ENCODE peak calls at places on chromosome 1, in five cellular contexts. G, W, T, E and O are unnamed samples.

GRCh38 chr1:109927908-109928307 is 17.3 kb downstream of the CSF1 start:
- DNase-seq in T (peak), E (peak), G (no peak), W (no peak), O (peak)

GRCh38 chr1:54581621-54582035 is 33.6 kb downstream of the ACOT11 start:
- DNase-seq in W (peak), T (peak), G (no peak), E (peak), O (peak)

GRCh38 chr1:10726355-10726754 is 70.1 kb downstream of the CASZ1 start:
- DNase-seq in E (no peak), G (no peak), T (no peak), W (peak), O (no peak)

GRCh38 chr1:51317798-51318197 is 12.6 kb downstream of the TTC39A start:
- DNase-seq in T (no peak), E (no peak), G (no peak), W (no peak), O (no peak)

GRCh38 chr1:109613396-109614147 is 5.8 kb downstream of the GNAT2 start:
- DNase-seq in W (no peak), T (peak), E (peak), G (no peak), O (no peak)

GRCh38 chr1:8706995-8707396 is 110.4 kb downstream of the RERE start:
- DNase-seq in W (no peak), E (no peak), G (no peak), T (peak), O (peak)

GRCh38 chr1:56190975-56191768 is 388.2 kb downstream of the PLPP3 start:
- DNase-seq in E (peak), T (no peak), W (no peak), G (no peak), O (no peak)

GRCh38 chr1:59926381-59927243 is at the start of gene CYP2J2:
- DNase-seq in E (peak), T (peak), G (peak), W (peak), O (peak)

GRCh38 chr1:51910182-51910581 is 31.7 kb upstream of the NRDC start:
- DNase-seq in W (no peak), T (no peak), G (no peak), E (no peak), O (no peak)

GRCh38 chr1:209648931-209649776 is 3.1 kb downstream of the LAMB3 start:
- DNase-seq in T (peak), E (peak), W (no peak), G (no peak), O (peak)

GRCh38 chr1:29290414-29290980 is 54.2 kb downstream of the PTPRU start:
- DNase-seq in W (no peak), G (no peak), T (peak), E (peak), O (peak)

GRCh38 chr1:246947255-246947654 is 15.5 kb upstream of the AHCTF1 start:
- DNase-seq in G (no peak), E (peak), W (no peak), T (peak), O (peak)

GRCh38 chr1:175499595-175500367 is 243.6 kb downstream of the TNR start:
- DNase-seq in E (no peak), T (no peak), W (no peak), G (no peak), O (no peak)
- H3K4me3 ChIP-seq in E (no peak), T (no peak), W (no peak), G (no peak), O (no peak)

GRCh38 chr1:208009303-208009702 is 98.4 kb upstream of the CD34 start:
- DNase-seq in W (no peak), T (no peak), E (no peak), G (no peak), O (no peak)

GRCh38 chr1:208008534-208008933 is 97.6 kb upstream of the CD34 start:
- DNase-seq in W (no peak), T (no peak), G (no peak), E (no peak), O (no peak)

GRCh38 chr1:208010070-208010469 is 99.1 kb upstream of the CD34 start:
- DNase-seq in T (no peak), E (no peak), G (no peak), W (no peak), O (no peak)

GRCh38 chr1:208013210-208013609 is 102.3 kb upstream of the CD34 start:
- DNase-seq in T (no peak), W (no peak), G (no peak), E (no peak), O (no peak)

GRCh38 chr1:208010487-208011079 is 99.7 kb upstream of the CD34 start:
- DNase-seq in E (no peak), G (no peak), W (no peak), T (no peak), O (no peak)
- H3K4me3 ChIP-seq in E (no peak), G (no peak), W (no peak), T (no peak), O (no peak)

DNA sequence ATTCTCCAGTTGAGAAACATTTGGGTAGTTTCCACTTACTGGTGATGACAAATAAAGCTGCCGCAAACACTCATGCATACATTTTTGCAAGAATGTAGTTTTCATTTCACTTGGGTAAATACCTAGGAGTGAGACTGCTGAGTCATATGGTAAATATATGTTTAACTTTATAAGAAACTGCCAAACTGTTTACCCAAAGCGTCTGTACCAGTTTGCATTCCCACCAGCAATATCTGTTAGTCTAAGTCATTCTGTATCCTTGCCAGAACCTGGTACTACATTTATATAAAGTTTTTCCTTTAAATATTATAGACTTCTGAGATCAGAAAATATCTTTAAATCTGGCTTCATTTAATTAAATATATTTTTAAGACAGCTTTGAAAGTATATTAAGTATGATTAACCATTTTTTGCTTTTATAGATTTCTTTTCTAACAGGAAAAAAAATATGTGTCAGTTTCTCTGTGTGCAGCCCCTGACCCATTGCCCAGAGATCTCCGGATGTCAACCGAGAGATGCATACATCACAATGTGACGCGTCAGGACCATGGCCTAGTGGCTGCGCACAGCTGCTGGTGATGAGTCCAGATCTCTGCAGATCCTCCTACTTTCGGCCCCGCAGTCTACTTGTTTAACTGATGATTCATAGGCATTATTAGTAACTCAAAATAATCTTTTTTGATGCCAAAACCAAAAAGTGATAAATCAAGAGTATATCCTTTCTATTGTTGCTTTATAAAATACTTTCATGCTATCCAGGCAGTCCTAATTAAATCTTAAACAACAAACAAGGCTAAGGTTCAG is 227.1 kb upstream of the MAP1LC3C start:
- DNase-seq in E (peak), W (no peak), T (no peak), G (no peak), O (no peak)
- H3K4me3 ChIP-seq in E (no peak), W (no peak), T (no peak), G (no peak), O (no peak)

GRCh38 chr1:26318338-26319064 is 743 bp downstream of the CD52 start:
- DNase-seq in W (no peak), T (no peak), E (peak), G (peak), O (no peak)
- H3K4me3 ChIP-seq in W (peak), T (no peak), E (no peak), G (peak), O (no peak)